ENCODE peak calls at places on chromosome 19, in seven cellular contexts. I is NCI-H460, S is right atrium auricular region, K is iPS-NIHi11, M is stomach, R is T-cell, N is erythroblast. X is an unnamed sample.
A peak's percentile ranks its signal among the peaks of the same experiment; 100 is the strongest.

GRCh38 chr19:35088514-35088913 is 27.1 kb upstream of the FXYD3 start:
- DNase-seq in K (peak; percentile 9), M (no peak), N (no peak), R (no peak), I (no peak), S (no peak), X (no peak)

GRCh38 chr19:29482855-29483640 is 42.7 kb upstream of the VSTM2B start:
- DNase-seq in K (no peak), S (no peak), M (no peak), R (no peak), N (no peak), I (no peak), X (peak; percentile 25)

GRCh38 chr19:47057328-47057727 is 8.9 kb upstream of the TMEM160 start:
- DNase-seq in K (no peak), I (no peak), R (no peak), N (no peak), S (no peak), M (no peak), X (no peak)

GRCh38 chr19:2542341-2543069 is 66.6 kb downstream of the GADD45B start:
- DNase-seq in R (no peak), N (no peak), S (no peak), M (no peak), K (no peak), I (no peak), X (no peak)

GRCh38 chr19:38434549-38435051 is 1.1 kb downstream of the RYR1 start:
- DNase-seq in S (no peak), I (no peak), N (no peak), M (no peak), K (peak; percentile 87), R (no peak), X (no peak)

GRCh38 chr19:10988380-10988779 is 27.6 kb downstream of the SMARCA4 start:
- DNase-seq in R (no peak), K (no peak), M (no peak), S (no peak), N (no peak), I (no peak), X (no peak)

GRCh38 chr19:48768989-48769713 is 13.8 kb downstream of the FGF21 start:
- DNase-seq in N (no peak), R (no peak), M (peak; percentile 54), I (no peak), K (no peak), S (no peak), X (no peak)

GRCh38 chr19:39332293-39332692 is 3.5 kb downstream of the GMFG start:
- DNase-seq in M (no peak), N (no peak), S (no peak), R (no peak), K (no peak), I (no peak), X (no peak)

GRCh38 chr19:12996542-12997094 is 1.3 kb downstream of the NFIX start:
- DNase-seq in S (no peak), K (peak; percentile 69), N (peak; percentile 44), M (peak; percentile 62), I (no peak), R (no peak), X (no peak)

GRCh38 chr19:53849237-53849676 is 18.4 kb upstream of the MYADM start:
- DNase-seq in N (no peak), I (no peak), S (no peak), M (no peak), K (no peak), R (no peak), X (no peak)

GRCh38 chr19:45508681-45508930 is 1.3 kb downstream of the VASP start:
- DNase-seq in S (no peak), K (no peak), N (no peak), M (no peak), R (no peak), I (no peak), X (no peak)